ENCODE peak calls at places on chromosomes 13 and 19, in six cellular contexts. P, B, A, D, U and G are unnamed samples.

GRCh38 chr13:91308299-91308698 is 39.2 kb upstream of the MIR17HG start:
- DNase-seq in U (no peak), A (no peak), P (no peak), B (no peak), D (no peak), G (no peak)

GRCh38 chr13:46624353-46624752 is 71.4 kb downstream of the LRCH1 start:
- DNase-seq in A (no peak), B (no peak), D (no peak), U (no peak), P (no peak), G (no peak)

GRCh38 chr19:15564534-15565168 is 50.4 kb upstream of the CYP4F8 start:
- DNase-seq in A (no peak), D (no peak), P (no peak), U (no peak), B (no peak), G (no peak)

GRCh38 chr13:99335603-99336002 is 28.4 kb upstream of the GPR183 start:
- DNase-seq in B (no peak), P (no peak), U (no peak), A (no peak), D (no peak), G (no peak)

GRCh38 chr13:113748862-113749451 is 10.1 kb upstream of the TMEM255B start:
- DNase-seq in D (no peak), A (no peak), P (no peak), B (no peak), U (no peak), G (peak; percentile 4)

GRCh38 chr13:32254416-32254815 is 60.7 kb downstream of the ZAR1L start:
- DNase-seq in U (no peak), B (no peak), D (no peak), A (no peak), P (no peak), G (no peak)

GRCh38 chr19:15177269-15178116 is 23.3 kb downstream of the NOTCH3 start:
- DNase-seq in A (peak; percentile 92), B (peak; percentile 75), D (peak; percentile 54), U (peak; percentile 81), P (peak; percentile 90), G (peak; percentile 90)

GRCh38 chr13:108835082-108835481 is 205.7 kb downstream of the MYO16 start:
- DNase-seq in A (no peak), B (no peak), U (no peak), D (no peak), P (no peak), G (no peak)

GRCh38 chr13:91716436-91717065 is 318.1 kb downstream of the GPC5 start:
- DNase-seq in A (no peak), P (no peak), D (no peak), U (no peak), B (no peak), G (no peak)

GRCh38 chr13:93262729-93263128 is 36.1 kb downstream of the GPC6 start:
- DNase-seq in D (no peak), A (no peak), B (no peak), U (no peak), P (no peak), G (no peak)

GRCh38 chr19:49061445-49061844 is 3.2 kb downstream of the NTF4 start:
- DNase-seq in P (no peak), A (no peak), B (no peak), U (no peak), D (no peak), G (no peak)

GRCh38 chr13:112968910-112969691 is at the start of gene MCF2L:
- DNase-seq in D (peak; percentile 56), B (no peak), A (no peak), P (peak; percentile 72), U (no peak), G (no peak)

GRCh38 chr19:13117772-13118423 is at the start of gene NACC1:
- DNase-seq in D (peak; percentile 74), B (no peak), A (peak; percentile 93), P (peak; percentile 93), U (peak; percentile 94), G (peak; percentile 94)

GRCh38 chr19:2532252-2533071 is 56.5 kb downstream of the GADD45B start:
- DNase-seq in B (no peak), D (no peak), U (no peak), P (no peak), A (no peak), G (no peak)

GRCh38 chr19:3073159-3073563 is 10.9 kb upstream of the TLE5 start:
- DNase-seq in D (peak; percentile 71), B (no peak), U (no peak), A (no peak), P (no peak), G (peak; percentile 66)

GRCh38 chr19:2290441-2291184 is 8.6 kb upstream of the PEAK3 start:
- DNase-seq in U (no peak), A (peak; percentile 63), P (peak; percentile 37), D (no peak), B (no peak), G (peak; percentile 19)

GRCh38 chr19:31532034-31532433 is 182.8 kb upstream of the TSHZ3 start:
- DNase-seq in A (no peak), B (no peak), D (no peak), P (no peak), U (no peak), G (no peak)